ENCODE peak calls at places on chromosome 13, in ten cellular contexts. O is fibroblast of lung, C is PC-3, S is HepG2, V is K562, U is A549, G is GM23248, D is HCT116, P is GM23338, T is IMR-90. K is an unnamed sample.

GRCh38 chr13:19643652-19644051 is 10.2 kb downstream of the MPHOSPH8 start:
- DNase-seq in T (no peak), V (no peak), U (no peak), P (no peak), S (no peak), C (no peak), O (no peak), D (no peak), G (no peak), K (no peak)

GRCh38 chr13:32384702-32385101 is 43.2 kb downstream of the N4BP2L1 start:
- DNase-seq in V (no peak), U (no peak), S (no peak), P (no peak), O (no peak), C (no peak), G (no peak), T (no peak), D (no peak), K (no peak)

GRCh38 chr13:111216166-111216960 is 101.3 kb downstream of the ARHGEF7 start:
- DNase-seq in S (peak), P (peak), U (peak), C (peak), D (no peak), O (peak), T (peak), V (no peak), G (peak), K (peak)

GRCh38 chr13:80214521-80214941 is 126.4 kb downstream of the SPRY2 start:
- DNase-seq in P (peak), S (no peak), T (peak), G (no peak), O (no peak), D (no peak), C (no peak), U (no peak), V (no peak), K (no peak)

GRCh38 chr13:96091164-96091931 is 1.4 kb downstream of the HS6ST3 start:
- DNase-seq in G (peak), S (no peak), T (no peak), U (no peak), P (peak), D (no peak), V (no peak), C (no peak), O (no peak), K (peak)

GRCh38 chr13:71865858-71866172 is 1.2 kb downstream of the DACH1 start:
- DNase-seq in O (peak), D (no peak), C (no peak), U (no peak), V (no peak), G (no peak), S (no peak), P (peak), T (no peak), K (no peak)

GRCh38 chr13:112713517-112714253 is 23.8 kb downstream of the ATP11A start:
- DNase-seq in V (no peak), C (no peak), T (no peak), U (no peak), D (no peak), S (no peak), G (no peak), P (no peak), O (no peak), K (no peak)

GRCh38 chr13:104816716-104817115 is 1718.7 kb downstream of the EFNB2 start:
- DNase-seq in U (no peak), S (no peak), G (no peak), O (no peak), P (no peak), V (no peak), C (no peak), T (no peak), D (no peak), K (no peak)

GRCh38 chr13:99383511-99383921 is 76.3 kb upstream of the GPR183 start:
- DNase-seq in C (no peak), U (no peak), V (no peak), S (no peak), T (no peak), G (no peak), O (no peak), P (no peak), D (no peak), K (no peak)

GRCh38 chr13:66508153-66508909 is 721.8 kb downstream of the PCDH9 start:
- DNase-seq in U (no peak), V (no peak), T (peak), O (peak), D (no peak), C (no peak), S (no peak), P (no peak), G (no peak), K (no peak)

GRCh38 chr13:81487151-81487550 is 1146.2 kb upstream of the SPRY2 start:
- DNase-seq in P (peak), V (no peak), D (peak), G (no peak), U (no peak), T (no peak), S (peak), C (peak), O (no peak), K (peak)

GRCh38 chr13:114017028-114017630 is 43.3 kb upstream of the C13orf46 start:
- DNase-seq in O (peak), T (peak), P (peak), U (peak), S (no peak), D (no peak), V (no peak), G (peak), C (peak), K (no peak)

GRCh38 chr13:90968510-90968909 is 379.0 kb upstream of the MIR17HG start:
- DNase-seq in S (peak), U (peak), O (peak), V (no peak), G (peak), P (peak), D (peak), C (peak), T (no peak), K (peak)

GRCh38 chr13:75636339-75637095 is 387 bp downstream of the LMO7 start:
- DNase-seq in D (no peak), S (peak), C (peak), G (peak), U (no peak), T (peak), O (peak), P (peak), V (peak), K (peak)

GRCh38 chr13:23609414-23610186 is 39.4 kb downstream of the TNFRSF19 start:
- DNase-seq in T (peak), D (no peak), V (no peak), C (peak), G (peak), U (no peak), S (no peak), O (peak), P (no peak), K (no peak)

GRCh38 chr13:31046711-31047279 is 114.3 kb downstream of the TEX26 start:
- DNase-seq in C (no peak), S (no peak), U (no peak), V (no peak), P (no peak), G (peak), O (peak), D (no peak), T (peak), K (no peak)

GRCh38 chr13:99809931-99810330 is 161.6 kb downstream of the ZIC5 start:
- DNase-seq in O (no peak), G (no peak), U (no peak), S (peak), P (no peak), T (no peak), C (no peak), V (no peak), D (no peak), K (no peak)

GRCh38 chr13:47661076-47661475 is 340.0 kb downstream of the SUCLA2 start:
- DNase-seq in U (no peak), V (no peak), O (peak), P (no peak), S (no peak), T (peak), G (peak), C (peak), D (no peak), K (no peak)

GRCh38 chr13:97855570-97855970 is 97.9 kb upstream of the IPO5 start:
- DNase-seq in G (peak), V (peak), C (peak), T (peak), D (peak), S (peak), P (peak), O (peak), U (peak), K (peak)

GRCh38 chr13:99432637-99433542 is 68.4 kb upstream of the TM9SF2 start:
- DNase-seq in G (peak), O (peak), S (peak), D (peak), T (peak), V (no peak), C (peak), U (peak), P (peak), K (peak)

GRCh38 chr13:109781384-109782065 is 4.9 kb downstream of the IRS2 start:
- DNase-seq in D (no peak), C (no peak), S (no peak), U (no peak), V (no peak), G (peak), P (no peak), O (no peak), T (no peak), K (no peak)

GRCh38 chr13:99151516-99151915 is 49.1 kb upstream of the UBAC2 start:
- DNase-seq in G (peak), O (peak), C (peak), U (peak), D (peak), T (peak), S (no peak), P (no peak), V (peak), K (no peak)

GRCh38 chr13:100203696-100204367 is 114.9 kb downstream of the PCCA start:
- DNase-seq in D (no peak), G (peak), O (peak), T (peak), V (no peak), P (no peak), S (no peak), C (peak), U (no peak), K (no peak)

GRCh38 chr13:93305886-93306285 is 79.3 kb downstream of the GPC6 start:
- DNase-seq in U (no peak), G (peak), O (peak), S (no peak), T (peak), V (no peak), C (peak), D (no peak), P (no peak), K (no peak)

GRCh38 chr13:26074706-26075105 is 22.9 kb upstream of the SHISA2 start:
- DNase-seq in S (peak), C (peak), T (peak), P (no peak), O (no peak), V (no peak), D (no peak), G (peak), U (no peak), K (no peak)

GRCh38 chr13:79237981-79238380 is 168.1 kb downstream of the RBM26 start:
- DNase-seq in T (no peak), O (no peak), V (no peak), U (no peak), S (no peak), D (no peak), G (no peak), P (no peak), C (no peak), K (no peak)

GRCh38 chr13:60572003-60572792 is 175.2 kb downstream of the TDRD3 start:
- DNase-seq in P (peak), O (peak), V (no peak), S (peak), C (peak), U (no peak), T (peak), G (peak), D (no peak), K (no peak)

GRCh38 chr13:99067160-99067985 is 89.5 kb upstream of the DOCK9 start:
- DNase-seq in P (no peak), G (peak), V (no peak), U (peak), S (peak), C (peak), T (peak), D (peak), O (peak), K (no peak)

GRCh38 chr13:33918199-33918932 is 100.4 kb downstream of the RFC3 start:
- DNase-seq in T (peak), G (peak), V (no peak), P (no peak), O (peak), S (no peak), D (no peak), C (peak), U (no peak), K (no peak)

GRCh38 chr13:63607153-63607552 is 2191.5 kb upstream of the PCDH20 start:
- DNase-seq in O (no peak), C (no peak), G (no peak), U (no peak), V (no peak), P (no peak), D (no peak), S (no peak), T (no peak), K (no peak)

GRCh38 chr13:114078501-114079451 is 53.6 kb downstream of the RASA3 start:
- DNase-seq in V (no peak), S (no peak), T (peak), C (peak), U (no peak), G (peak), P (no peak), O (peak), D (no peak), K (no peak)

GRCh38 chr13:48615017-48615416 is 38.7 kb upstream of the CYSLTR2 start:
- DNase-seq in O (no peak), U (no peak), V (no peak), G (no peak), D (no peak), T (no peak), S (no peak), P (no peak), C (no peak), K (no peak)

GRCh38 chr13:95418946-95419345 is 117.7 kb upstream of the ABCC4 start:
- DNase-seq in U (no peak), D (no peak), C (no peak), P (no peak), O (no peak), T (no peak), V (no peak), G (no peak), S (no peak), K (no peak)

GRCh38 chr13:33868343-33868994 is 50.5 kb downstream of the RFC3 start:
- DNase-seq in G (no peak), P (no peak), O (no peak), U (no peak), T (no peak), S (no peak), C (no peak), D (no peak), V (no peak), K (no peak)

GRCh38 chr13:68099616-68100015 is 869.5 kb upstream of the PCDH9 start:
- DNase-seq in P (no peak), D (peak), T (peak), C (peak), U (no peak), G (peak), S (no peak), O (peak), V (no peak), K (no peak)

GRCh38 chr13:53250272-53250875 is 221.8 kb downstream of the OLFM4 start:
- DNase-seq in D (peak), S (peak), V (peak), C (peak), G (peak), U (peak), T (peak), P (peak), O (peak), K (peak)

DNA sequence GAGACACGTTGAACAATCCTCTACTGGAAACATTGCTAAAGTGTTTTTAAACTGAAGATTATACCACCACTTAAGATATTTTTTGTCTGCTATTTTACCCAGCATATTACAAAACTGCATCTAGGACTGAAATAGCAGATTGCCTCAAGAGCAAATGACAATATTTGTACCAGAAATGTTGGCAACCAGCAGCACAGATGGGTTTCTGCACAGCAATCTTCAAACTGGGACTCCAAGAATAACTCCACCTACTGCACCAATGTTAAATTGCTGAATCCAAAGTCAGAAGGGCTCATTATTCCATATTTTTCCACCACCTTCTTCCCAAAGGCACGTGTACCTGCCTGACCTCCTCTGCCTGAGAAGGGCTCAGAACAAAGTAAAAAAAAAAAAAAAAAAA is 79.6 kb downstream of the FOXO1 start:
- DNase-seq in V (no peak), O (peak), T (no peak), S (no peak), P (no peak), C (no peak), D (no peak), U (no peak), G (no peak), K (no peak)
- H3K4me3 ChIP-seq in V (no peak), O (no peak), T (no peak), S (no peak), P (no peak), C (no peak), D (no peak), U (no peak), G (no peak), K (no peak)

DNA sequence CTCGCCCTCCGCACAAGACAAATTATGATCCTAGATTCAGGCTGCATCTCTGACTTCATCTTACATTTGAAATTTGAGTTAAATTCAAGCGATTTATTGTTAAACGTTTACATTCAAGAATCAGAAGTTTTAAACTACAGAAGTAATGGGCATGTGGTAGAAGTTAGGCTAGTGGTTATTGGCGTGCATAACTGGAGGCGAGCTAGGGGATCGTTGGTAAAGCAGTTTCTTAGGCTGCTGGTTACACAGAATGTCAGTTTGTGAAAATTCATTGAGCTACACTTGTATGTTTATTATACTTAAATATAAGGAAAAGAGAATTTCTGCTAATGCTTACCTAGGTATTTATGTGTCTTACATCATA is 733 bp upstream of the CDX2 start:
- DNase-seq in O (no peak), G (no peak), P (no peak), V (no peak), U (no peak), C (no peak), D (no peak), S (no peak), T (no peak), K (no peak)
- H3K4me2 ChIP-seq in O (no peak), G (no peak), P (peak), V (no peak), U (no peak), C (no peak), D (peak), S (no peak), T (no peak), K (no peak)

DNA sequence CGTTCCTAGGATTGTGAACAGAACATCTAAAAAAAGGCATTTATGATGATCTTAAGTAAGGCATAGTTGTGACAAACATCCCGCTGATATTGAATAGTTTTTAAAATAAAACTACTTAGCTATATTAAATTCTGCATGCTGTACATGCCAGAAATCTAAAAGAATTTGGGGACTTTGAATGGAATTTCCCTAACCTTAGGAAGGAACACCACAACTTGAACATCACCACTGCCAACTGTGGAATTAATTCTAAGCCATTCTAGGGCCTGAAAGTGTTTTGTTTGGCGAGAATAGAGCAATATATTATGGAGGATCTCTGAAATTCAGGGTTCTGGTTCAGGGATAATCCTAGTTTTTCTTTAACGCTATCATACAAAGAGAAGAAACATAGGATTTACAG is 17.8 kb upstream of the LATS2 start:
- DNase-seq in V (no peak), T (no peak), U (no peak), G (no peak), O (no peak), C (no peak), P (no peak), S (no peak), D (no peak), K (no peak)
- H3K4me3 ChIP-seq in V (no peak), T (no peak), U (no peak), G (no peak), O (no peak), C (no peak), P (no peak), S (no peak), D (no peak), K (no peak)

DNA sequence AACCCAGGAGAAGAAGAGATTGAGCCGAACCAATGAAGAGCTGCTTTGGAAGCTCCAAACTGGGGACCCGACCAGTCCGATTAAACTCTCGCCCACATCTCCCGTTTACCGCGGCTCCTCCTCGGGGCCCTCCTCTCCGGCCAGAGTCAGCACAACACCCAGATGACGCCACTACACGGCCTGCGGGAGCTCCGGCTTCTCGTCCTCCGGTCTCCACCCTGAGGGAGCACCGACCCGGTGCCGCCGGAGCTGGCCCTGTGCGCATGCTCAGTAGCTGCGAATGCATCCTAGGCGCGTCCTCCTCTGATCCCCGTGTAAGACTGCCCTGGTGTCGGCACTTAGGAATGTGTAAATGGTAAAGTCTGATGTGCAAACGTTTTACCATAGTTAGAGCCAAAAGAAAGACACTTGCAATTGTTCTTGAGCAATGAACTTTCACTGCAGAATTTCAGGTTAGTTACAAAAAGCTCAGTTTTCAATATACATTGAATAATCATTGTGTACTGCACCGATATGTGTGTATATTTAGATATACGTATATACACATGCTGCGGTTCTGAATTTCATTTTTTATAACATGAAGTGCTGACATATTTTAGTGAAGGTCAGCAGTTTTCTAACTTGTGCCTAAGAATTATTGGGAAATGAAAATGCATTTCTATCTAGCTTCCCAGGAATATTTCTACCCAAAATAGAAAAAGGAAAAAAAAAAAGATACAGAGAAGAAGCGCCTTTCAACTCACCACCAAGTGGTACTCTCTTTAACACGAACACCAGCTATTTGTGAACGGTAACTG is 92.2 kb downstream of the SLC7A1 start:
- DNase-seq in D (no peak), O (peak), G (no peak), C (no peak), T (peak), V (peak), S (no peak), P (peak), U (no peak), K (no peak)
- H3K4me2 ChIP-seq in D (no peak), O (no peak), G (no peak), C (no peak), T (peak), V (no peak), S (peak), P (peak), U (no peak), K (no peak)

DNA sequence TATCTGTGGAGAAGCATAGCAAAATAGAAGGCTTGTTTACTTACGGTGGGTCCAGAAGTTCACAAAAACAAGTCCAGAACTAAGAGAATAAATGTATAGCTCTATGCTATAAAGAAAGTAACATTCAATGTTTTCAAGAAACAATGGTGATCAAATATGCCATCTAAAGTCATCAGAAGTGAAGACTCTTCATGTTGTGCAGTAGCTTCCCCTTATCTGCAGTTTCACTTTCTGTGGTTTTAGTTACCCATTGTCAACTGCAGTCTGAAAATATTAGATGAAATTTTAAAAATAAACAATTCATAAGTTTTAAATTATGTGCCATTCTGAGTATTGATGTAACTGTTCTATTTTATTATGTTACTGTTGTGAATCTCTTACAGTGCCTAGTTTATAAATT is 72.5 kb downstream of the EDNRB start:
- DNase-seq in D (no peak), S (no peak), O (no peak), G (no peak), C (no peak), T (no peak), V (no peak), P (no peak), U (no peak), K (no peak)
- H3K4me3 ChIP-seq in D (no peak), S (no peak), O (no peak), G (no peak), C (no peak), T (no peak), V (no peak), P (no peak), U (no peak), K (no peak)

K was measured in neuronal stem cell.